ENCODE peak calls at places on chromosomes 2 and 18, in five cellular contexts. D is G401; Z is stimulated activated CD8-positive, alpha-beta memory T cell treated with anti-CD3 and anti-CD28 coated beads, Interleukin-15, amount 100 ng/mL, for 24 hours; O is cardiac fibroblast; F is astrocyte of the hippocampus. Y is an unnamed sample.

GRCh38 chr2:6506311-6507258 is 359.1 kb downstream of the CMPK2 start:
- DNase-seq in D (no peak), Z (no peak), O (peak; percentile 2), F (peak; percentile 84), Y (peak; percentile 1)

GRCh38 chr2:236870401-236870800 is 215.3 kb upstream of the COPS8 start:
- DNase-seq in D (no peak), Z (no peak), O (no peak), F (no peak), Y (no peak)

GRCh38 chr2:176121377-176122111 is 975 bp upstream of the HOXD9 start:
- DNase-seq in D (no peak), Z (no peak), O (no peak), F (no peak), Y (no peak)

GRCh38 chr2:7567646-7568045 is 650.4 kb downstream of the RNF144A start:
- DNase-seq in D (no peak), Z (peak; percentile 22), O (no peak), F (no peak), Y (no peak)

GRCh38 chr18:9330419-9330818 is 4.2 kb upstream of the TWSG1 start:
- DNase-seq in D (no peak), Z (no peak), O (no peak), F (no peak), Y (no peak)

GRCh38 chr2:119137502-119137901 is 21.0 kb downstream of the C1QL2 start:
- DNase-seq in D (no peak), Z (no peak), O (no peak), F (no peak), Y (no peak)

GRCh38 chr2:220959391-220959802 is 612.7 kb downstream of the EPHA4 start:
- DNase-seq in D (peak; percentile 94), Z (no peak), O (peak; percentile 13), F (peak; percentile 60), Y (peak; percentile 70)

GRCh38 chr2:20015482-20016083 is 3.1 kb upstream of the MATN3 start:
- DNase-seq in D (peak; percentile 69), Z (no peak), O (peak; percentile 80), F (peak; percentile 71), Y (peak; percentile 49)

GRCh38 chr2:177724398-177725287 is 332.1 kb downstream of the AGPS start:
- DNase-seq in D (peak; percentile 75), Z (no peak), O (peak; percentile 63), F (peak; percentile 75), Y (peak; percentile 49)

GRCh38 chr2:111945444-111946293 is 47.3 kb downstream of the MERTK start:
- DNase-seq in D (no peak), Z (no peak), O (no peak), F (no peak), Y (no peak)

GRCh38 chr2:239143858-239144712 is 256.7 kb downstream of the HDAC4 start:
- DNase-seq in D (peak; percentile 42), Z (no peak), O (peak; percentile 69), F (peak; percentile 69), Y (peak; percentile 55)

GRCh38 chr2:31243053-31243452 is 9.1 kb downstream of the EHD3 start:
- DNase-seq in D (no peak), Z (no peak), O (no peak), F (no peak), Y (no peak)

GRCh38 chr2:129379411-129379810 is 600.1 kb upstream of the RAB6C start:
- DNase-seq in D (no peak), Z (no peak), O (no peak), F (no peak), Y (no peak)

GRCh38 chr2:5250482-5250881 is 441.7 kb upstream of the SOX11 start:
- DNase-seq in D (no peak), Z (no peak), O (no peak), F (peak; percentile 16), Y (no peak)

GRCh38 chr2:17800219-17800618 is 16.0 kb upstream of the MSGN1 start:
- DNase-seq in D (no peak), Z (no peak), O (peak; percentile 39), F (no peak), Y (no peak)

Y was measured in T47D.